ENCODE peak calls at places on chromosomes 3 and 15, in eight cellular contexts. D is GM12865, B is AG08395, L is GM10248, Q is left ventricle myocardium superior, K is astrocyte, V is HepG2, O is spleen. Z is an unnamed sample.

GRCh38 chr15:51132384-51133139 is 37.9 kb upstream of the TNFAIP8L3 start:
- DNase-seq in D (peak), B (peak), L (no peak), Q (peak), K (peak), V (peak), O (no peak), Z (peak)

GRCh38 chr3:152695810-152696209 is 139.1 kb upstream of the P2RY1 start:
- DNase-seq in D (no peak), B (no peak), L (no peak), Q (no peak), K (no peak), V (no peak), O (no peak), Z (no peak)

GRCh38 chr3:10194328-10195071 is 29.8 kb downstream of the IRAK2 start:
- DNase-seq in D (peak), B (no peak), L (peak), Q (no peak), K (no peak), V (no peak), O (peak), Z (no peak)

GRCh38 chr3:185797993-185798830 is 26.6 kb downstream of the IGF2BP2 start:
- DNase-seq in D (no peak), B (no peak), L (no peak), Q (no peak), K (no peak), V (no peak), O (no peak), Z (no peak)

GRCh38 chr3:8506611-8507061 is 5.0 kb downstream of the LMCD1 start:
- DNase-seq in D (no peak), B (no peak), L (no peak), Q (no peak), K (peak), V (no peak), O (no peak), Z (no peak)

GRCh38 chr3:120092444-120092843 is 1.8 kb downstream of the GSK3B start:
- DNase-seq in D (no peak), B (no peak), L (no peak), Q (no peak), K (no peak), V (no peak), O (no peak), Z (no peak)

GRCh38 chr3:57691411-57692133 is 1.3 kb downstream of the DENND6A start:
- DNase-seq in D (peak), B (no peak), L (no peak), Q (no peak), K (no peak), V (no peak), O (no peak), Z (no peak)

GRCh38 chr3:197376735-197377555 is 78.5 kb upstream of the DLG1 start:
- DNase-seq in D (no peak), B (no peak), L (no peak), Q (no peak), K (no peak), V (no peak), O (peak), Z (no peak)

GRCh38 chr3:107271787-107272387 is 105.4 kb upstream of the CCDC54 start:
- DNase-seq in D (peak), B (peak), L (peak), Q (no peak), K (peak), V (peak), O (no peak), Z (no peak)

GRCh38 chr3:165837058-165837525 is at the start of gene BCHE:
- DNase-seq in D (no peak), B (no peak), L (no peak), Q (peak), K (peak), V (no peak), O (no peak), Z (no peak)